ENCODE peak calls at places on chromosomes 16 and 17, in eight cellular contexts. H is HS-5, P is T-helper 22 cell, G is cardiac fibroblast, V is NCI-H1436 treated with DMSO at 0.1 percent for 48 hours, K is COR-L47, W is GM04504, I is RPMI8226. S is an unnamed sample.

GRCh38 chr16:22073350-22073749 is 19.0 kb upstream of the VWA3A start:
- DNase-seq in H (no peak), P (no peak), G (peak), V (no peak), K (no peak), W (no peak), I (no peak), S (no peak)

GRCh38 chr16:2971985-2972784 is 3.0 kb downstream of the PAQR4 start:
- DNase-seq in H (no peak), P (no peak), G (no peak), V (no peak), K (no peak), W (no peak), I (no peak), S (no peak)

GRCh38 chr17:78974635-78975591 is 4.8 kb downstream of the LGALS3BP start:
- DNase-seq in H (no peak), P (no peak), G (peak), V (no peak), K (no peak), W (peak), I (peak), S (peak)

GRCh38 chr17:66406701-66407644 is 104.6 kb downstream of the PRKCA start:
- DNase-seq in H (no peak), P (no peak), G (no peak), V (no peak), K (peak), W (no peak), I (no peak), S (no peak)

GRCh38 chr16:88264641-88265285 is 118.0 kb upstream of the ZNF469 start:
- DNase-seq in H (peak), P (peak), G (peak), V (no peak), K (peak), W (peak), I (peak), S (peak)

GRCh38 chr17:28712037-28712704 is 483 bp upstream of the PROCA1 start:
- DNase-seq in H (no peak), P (peak), G (no peak), V (no peak), K (no peak), W (no peak), I (no peak), S (no peak)

GRCh38 chr17:10875411-10875810 is 37.5 kb upstream of the PIRT start:
- DNase-seq in H (no peak), P (no peak), G (peak), V (no peak), K (no peak), W (no peak), I (peak), S (no peak)

GRCh38 chr16:87860553-87861299 is 8.6 kb downstream of the SLC7A5 start:
- DNase-seq in H (no peak), P (no peak), G (peak), V (no peak), K (no peak), W (peak), I (no peak), S (no peak)

GRCh38 chr17:3685174-3685812 is 10.7 kb downstream of the P2RX5 start:
- DNase-seq in H (no peak), P (no peak), G (no peak), V (no peak), K (no peak), W (no peak), I (no peak), S (no peak)

GRCh38 chr17:9875441-9875840 is 29.6 kb downstream of the RCVRN start:
- DNase-seq in H (no peak), P (no peak), G (no peak), V (no peak), K (no peak), W (peak), I (no peak), S (no peak)

GRCh38 chr17:62666061-62666800 is 38.8 kb downstream of the MRC2 start:
- DNase-seq in H (no peak), P (no peak), G (no peak), V (no peak), K (no peak), W (no peak), I (no peak), S (no peak)

GRCh38 chr17:74318391-74318790 is 7.6 kb upstream of the KIF19 start:
- DNase-seq in H (no peak), P (no peak), G (no peak), V (no peak), K (no peak), W (no peak), I (no peak), S (no peak)

GRCh38 chr16:71746442-71747046 is 22.0 kb upstream of the PHLPP2 start:
- DNase-seq in H (no peak), P (no peak), G (peak), V (no peak), K (no peak), W (no peak), I (peak), S (no peak)

GRCh38 chr17:47945529-47946508 is 4.4 kb downstream of the PNPO start:
- DNase-seq in H (no peak), P (no peak), G (no peak), V (no peak), K (no peak), W (no peak), I (no peak), S (no peak)

GRCh38 chr17:75517277-75517865 is 1.0 kb downstream of the TSEN54 start:
- DNase-seq in H (no peak), P (no peak), G (no peak), V (no peak), K (no peak), W (no peak), I (peak), S (no peak)

GRCh38 chr16:65200374-65200773 is 78.5 kb upstream of the CDH11 start:
- DNase-seq in H (no peak), P (no peak), G (no peak), V (no peak), K (no peak), W (no peak), I (no peak), S (no peak)

GRCh38 chr16:83692224-83692623 is 115.6 kb upstream of the HSBP1 start:
- DNase-seq in H (no peak), P (no peak), G (no peak), V (no peak), K (no peak), W (no peak), I (no peak), S (no peak)

GRCh38 chr17:40139566-40140058 is 725 bp upstream of the CASC3 start:
- DNase-seq in H (no peak), P (no peak), G (no peak), V (no peak), K (no peak), W (no peak), I (no peak), S (no peak)

GRCh38 chr16:79599837-79600635 is 501 bp downstream of the MAF start:
- DNase-seq in H (no peak), P (peak), G (no peak), V (no peak), K (no peak), W (no peak), I (peak), S (no peak)

GRCh38 chr16:21167360-21167759 is 8.9 kb downstream of the LDAF1 start:
- DNase-seq in H (peak), P (no peak), G (peak), V (no peak), K (no peak), W (peak), I (no peak), S (no peak)

GRCh38 chr17:64641499-64641898 is 20.6 kb downstream of the SMURF2 start:
- DNase-seq in H (peak), P (no peak), G (peak), V (no peak), K (peak), W (peak), I (no peak), S (no peak)

GRCh38 chr17:71764507-71764906 is 356.3 kb upstream of the SOX9 start:
- DNase-seq in H (no peak), P (no peak), G (no peak), V (no peak), K (no peak), W (no peak), I (peak), S (no peak)

GRCh38 chr16:66924527-66925321 is 611 bp downstream of the RRAD start:
- DNase-seq in H (no peak), P (no peak), G (no peak), V (no peak), K (no peak), W (no peak), I (peak), S (no peak)

GRCh38 chr16:9670058-9670457 is 512.2 kb downstream of the GRIN2A start:
- DNase-seq in H (no peak), P (no peak), G (no peak), V (no peak), K (no peak), W (no peak), I (no peak), S (no peak)

GRCh38 chr17:8079291-8080207 is 8.0 kb downstream of the ALOX12B start:
- DNase-seq in H (no peak), P (peak), G (peak), V (peak), K (peak), W (no peak), I (peak), S (no peak)

GRCh38 chr16:21150375-21151001 is at the start of gene DNAH3:
- DNase-seq in H (no peak), P (no peak), G (no peak), V (no peak), K (peak), W (no peak), I (peak), S (no peak)

GRCh38 chr17:10119203-10120112 is 78.9 kb downstream of the GAS7 start:
- DNase-seq in H (no peak), P (no peak), G (no peak), V (no peak), K (no peak), W (no peak), I (peak), S (no peak)

GRCh38 chr17:63740464-63741181 is 976 bp downstream of the STRADA start:
- DNase-seq in H (no peak), P (no peak), G (peak), V (no peak), K (no peak), W (no peak), I (peak), S (no peak)